ENCODE peak calls at places on chromosomes 13 and 19, in nine cellular contexts. One of them, this sample, is unnamed.

GRCh38 chr19:8567522-8568172 is 9.6 kb downstream of the MYO1F start:
- DNase-seq in lower leg skin: no peak
- DNase-seq in RWPE2: no peak
- DNase-seq in transverse colon: peak; percentile 24
- DNase-seq in Caco-2: no peak
- DNase-seq in brain microvascular endothelial cell: no peak
- DNase-seq in fibroblast of pulmonary artery: no peak
- DNase-seq in tibial artery: no peak
- DNase-seq in CD8-positive, alpha-beta T cell: no peak
- DNase-seq in this sample: no peak

GRCh38 chr13:99500839-99501134 is 485 bp upstream of the TM9SF2 start:
- DNase-seq in lower leg skin: no peak
- DNase-seq in RWPE2: no peak
- DNase-seq in transverse colon: no peak
- DNase-seq in Caco-2: no peak
- DNase-seq in brain microvascular endothelial cell: no peak
- DNase-seq in fibroblast of pulmonary artery: no peak
- DNase-seq in tibial artery: no peak
- DNase-seq in CD8-positive, alpha-beta T cell: no peak
- DNase-seq in this sample: no peak

GRCh38 chr13:57128909-57129308 is 11.8 kb upstream of the PRR20A start:
- DNase-seq in lower leg skin: no peak
- DNase-seq in RWPE2: no peak
- DNase-seq in transverse colon: no peak
- DNase-seq in Caco-2: no peak
- DNase-seq in brain microvascular endothelial cell: no peak
- DNase-seq in fibroblast of pulmonary artery: no peak
- DNase-seq in tibial artery: no peak
- DNase-seq in CD8-positive, alpha-beta T cell: no peak
- DNase-seq in this sample: peak; percentile 1

GRCh38 chr19:5683177-5683886 is 2.5 kb downstream of the HSD11B1L start:
- DNase-seq in lower leg skin: no peak
- DNase-seq in RWPE2: no peak
- DNase-seq in transverse colon: no peak
- DNase-seq in Caco-2: no peak
- DNase-seq in brain microvascular endothelial cell: no peak
- DNase-seq in fibroblast of pulmonary artery: no peak
- DNase-seq in tibial artery: no peak
- DNase-seq in CD8-positive, alpha-beta T cell: no peak
- DNase-seq in this sample: no peak

GRCh38 chr13:113981201-113981605 is 7.3 kb upstream of the C13orf46 start:
- DNase-seq in lower leg skin: peak; percentile 94
- DNase-seq in RWPE2: peak; percentile 83
- DNase-seq in transverse colon: peak; percentile 93
- DNase-seq in Caco-2: peak; percentile 31
- DNase-seq in brain microvascular endothelial cell: no peak
- DNase-seq in fibroblast of pulmonary artery: no peak
- DNase-seq in tibial artery: peak; percentile 70
- DNase-seq in CD8-positive, alpha-beta T cell: no peak
- DNase-seq in this sample: no peak

GRCh38 chr13:71485913-71486312 is 381.1 kb downstream of the DACH1 start:
- DNase-seq in lower leg skin: no peak
- DNase-seq in RWPE2: no peak
- DNase-seq in transverse colon: no peak
- DNase-seq in Caco-2: no peak
- DNase-seq in brain microvascular endothelial cell: no peak
- DNase-seq in fibroblast of pulmonary artery: no peak
- DNase-seq in tibial artery: no peak
- DNase-seq in CD8-positive, alpha-beta T cell: no peak
- DNase-seq in this sample: no peak

GRCh38 chr19:2341987-2342386 is 13.5 kb downstream of the SPPL2B start:
- DNase-seq in lower leg skin: no peak
- DNase-seq in RWPE2: no peak
- DNase-seq in transverse colon: no peak
- DNase-seq in Caco-2: peak; percentile 88
- DNase-seq in brain microvascular endothelial cell: no peak
- DNase-seq in fibroblast of pulmonary artery: no peak
- DNase-seq in tibial artery: no peak
- DNase-seq in CD8-positive, alpha-beta T cell: no peak
- DNase-seq in this sample: no peak

GRCh38 chr19:16185925-16186234 is 670 bp downstream of the FAM32A start:
- DNase-seq in lower leg skin: no peak
- DNase-seq in RWPE2: no peak
- DNase-seq in transverse colon: no peak
- DNase-seq in Caco-2: peak; percentile 57
- DNase-seq in brain microvascular endothelial cell: peak; percentile 19
- DNase-seq in fibroblast of pulmonary artery: no peak
- DNase-seq in tibial artery: no peak
- DNase-seq in CD8-positive, alpha-beta T cell: no peak
- DNase-seq in this sample: peak; percentile 10

GRCh38 chr13:38582133-38582532 is 104.7 kb upstream of the FREM2 start:
- DNase-seq in lower leg skin: no peak
- DNase-seq in RWPE2: no peak
- DNase-seq in transverse colon: no peak
- DNase-seq in Caco-2: no peak
- DNase-seq in brain microvascular endothelial cell: peak; percentile 26
- DNase-seq in fibroblast of pulmonary artery: peak; percentile 57
- DNase-seq in tibial artery: no peak
- DNase-seq in CD8-positive, alpha-beta T cell: no peak
- DNase-seq in this sample: peak; percentile 19

GRCh38 chr19:55459551-55459949 is 1.9 kb downstream of the ISOC2 start:
- DNase-seq in lower leg skin: no peak
- DNase-seq in RWPE2: no peak
- DNase-seq in transverse colon: no peak
- DNase-seq in Caco-2: no peak
- DNase-seq in brain microvascular endothelial cell: no peak
- DNase-seq in fibroblast of pulmonary artery: no peak
- DNase-seq in tibial artery: no peak
- DNase-seq in CD8-positive, alpha-beta T cell: no peak
- DNase-seq in this sample: no peak

GRCh38 chr13:79404985-79405384 is 1.1 kb downstream of the RBM26 start:
- DNase-seq in lower leg skin: no peak
- DNase-seq in RWPE2: no peak
- DNase-seq in transverse colon: no peak
- DNase-seq in Caco-2: no peak
- DNase-seq in brain microvascular endothelial cell: no peak
- DNase-seq in fibroblast of pulmonary artery: no peak
- DNase-seq in tibial artery: no peak
- DNase-seq in CD8-positive, alpha-beta T cell: no peak
- DNase-seq in this sample: no peak

GRCh38 chr19:16365300-16365996 is 40.8 kb downstream of the KLF2 start:
- DNase-seq in lower leg skin: no peak
- DNase-seq in RWPE2: no peak
- DNase-seq in transverse colon: no peak
- DNase-seq in Caco-2: no peak
- DNase-seq in brain microvascular endothelial cell: no peak
- DNase-seq in fibroblast of pulmonary artery: no peak
- DNase-seq in tibial artery: no peak
- DNase-seq in CD8-positive, alpha-beta T cell: no peak
- DNase-seq in this sample: no peak

GRCh38 chr13:108483981-108484380 is 145.4 kb upstream of the MYO16 start:
- DNase-seq in lower leg skin: no peak
- DNase-seq in RWPE2: no peak
- DNase-seq in transverse colon: no peak
- DNase-seq in Caco-2: no peak
- DNase-seq in brain microvascular endothelial cell: no peak
- DNase-seq in fibroblast of pulmonary artery: no peak
- DNase-seq in tibial artery: no peak
- DNase-seq in CD8-positive, alpha-beta T cell: no peak
- DNase-seq in this sample: no peak

GRCh38 chr13:90686438-90686837 is 661.0 kb upstream of the MIR17HG start:
- DNase-seq in lower leg skin: no peak
- DNase-seq in RWPE2: no peak
- DNase-seq in transverse colon: no peak
- DNase-seq in Caco-2: no peak
- DNase-seq in brain microvascular endothelial cell: peak; percentile 68
- DNase-seq in fibroblast of pulmonary artery: peak; percentile 95
- DNase-seq in tibial artery: no peak
- DNase-seq in CD8-positive, alpha-beta T cell: no peak
- DNase-seq in this sample: no peak

GRCh38 chr19:42279902-42280760 is 11.1 kb downstream of the CIC start:
- DNase-seq in lower leg skin: peak; percentile 99
- DNase-seq in RWPE2: peak; percentile 96
- DNase-seq in transverse colon: peak; percentile 89
- DNase-seq in Caco-2: peak; percentile 94
- DNase-seq in brain microvascular endothelial cell: peak; percentile 82
- DNase-seq in fibroblast of pulmonary artery: peak; percentile 93
- DNase-seq in tibial artery: peak; percentile 96
- DNase-seq in CD8-positive, alpha-beta T cell: peak; percentile 74
- DNase-seq in this sample: peak; percentile 92

GRCh38 chr13:96982672-96983071 is 11.6 kb downstream of the OXGR1 start:
- DNase-seq in lower leg skin: no peak
- DNase-seq in RWPE2: no peak
- DNase-seq in transverse colon: no peak
- DNase-seq in Caco-2: no peak
- DNase-seq in brain microvascular endothelial cell: peak; percentile 6
- DNase-seq in fibroblast of pulmonary artery: peak; percentile 93
- DNase-seq in tibial artery: no peak
- DNase-seq in CD8-positive, alpha-beta T cell: no peak
- DNase-seq in this sample: peak; percentile 28

GRCh38 chr19:57192064-57192395 is 730 bp downstream of the ZNF264 start:
- DNase-seq in lower leg skin: no peak
- DNase-seq in RWPE2: no peak
- DNase-seq in transverse colon: no peak
- DNase-seq in Caco-2: no peak
- DNase-seq in brain microvascular endothelial cell: peak; percentile 11
- DNase-seq in fibroblast of pulmonary artery: no peak
- DNase-seq in tibial artery: no peak
- DNase-seq in CD8-positive, alpha-beta T cell: no peak
- DNase-seq in this sample: no peak
- H3K4me3 ChIP-seq in lower leg skin: peak overlapping the region; percentile 87
- H3K4me3 ChIP-seq in RWPE2: peak overlapping the region; percentile 91
- H3K4me3 ChIP-seq in transverse colon: peak overlapping the region; percentile 96
- H3K4me3 ChIP-seq in Caco-2: peak overlapping the region; percentile 96
- H3K4me3 ChIP-seq in brain microvascular endothelial cell: peak overlapping the region; percentile 88
- H3K4me3 ChIP-seq in fibroblast of pulmonary artery: peak overlapping the region; percentile 93
- H3K4me3 ChIP-seq in tibial artery: peak overlapping the region; percentile 99
- H3K4me3 ChIP-seq in CD8-positive, alpha-beta T cell: peak overlapping the region; percentile 84
- H3K4me3 ChIP-seq in this sample: peak overlapping the region; percentile 90

GRCh38 chr19:21430674-21431073 is 33.7 kb downstream of the ZNF493 start:
- DNase-seq in lower leg skin: no peak
- DNase-seq in RWPE2: no peak
- DNase-seq in transverse colon: no peak
- DNase-seq in Caco-2: no peak
- DNase-seq in brain microvascular endothelial cell: no peak
- DNase-seq in fibroblast of pulmonary artery: no peak
- DNase-seq in tibial artery: no peak
- DNase-seq in CD8-positive, alpha-beta T cell: no peak
- DNase-seq in this sample: no peak

GRCh38 chr19:21434516-21434915 is 37.6 kb downstream of the ZNF493 start:
- DNase-seq in lower leg skin: no peak
- DNase-seq in RWPE2: no peak
- DNase-seq in transverse colon: no peak
- DNase-seq in Caco-2: no peak
- DNase-seq in brain microvascular endothelial cell: no peak
- DNase-seq in fibroblast of pulmonary artery: no peak
- DNase-seq in tibial artery: no peak
- DNase-seq in CD8-positive, alpha-beta T cell: no peak
- DNase-seq in this sample: no peak

GRCh38 chr19:21434967-21435544 is 38.1 kb downstream of the ZNF493 start:
- DNase-seq in lower leg skin: no peak
- DNase-seq in RWPE2: no peak
- DNase-seq in transverse colon: no peak
- DNase-seq in Caco-2: no peak
- DNase-seq in brain microvascular endothelial cell: no peak
- DNase-seq in fibroblast of pulmonary artery: no peak
- DNase-seq in tibial artery: no peak
- DNase-seq in CD8-positive, alpha-beta T cell: no peak
- DNase-seq in this sample: no peak

GRCh38 chr19:21432590-21432989 is 35.7 kb downstream of the ZNF493 start:
- DNase-seq in lower leg skin: no peak
- DNase-seq in RWPE2: no peak
- DNase-seq in transverse colon: no peak
- DNase-seq in Caco-2: no peak
- DNase-seq in brain microvascular endothelial cell: no peak
- DNase-seq in fibroblast of pulmonary artery: no peak
- DNase-seq in tibial artery: no peak
- DNase-seq in CD8-positive, alpha-beta T cell: no peak
- DNase-seq in this sample: no peak
- H3K4me3 ChIP-seq in lower leg skin: no peak overlapping the region
- H3K4me3 ChIP-seq in RWPE2: no peak overlapping the region
- H3K4me3 ChIP-seq in transverse colon: no peak overlapping the region
- H3K4me3 ChIP-seq in Caco-2: no peak overlapping the region
- H3K4me3 ChIP-seq in brain microvascular endothelial cell: no peak overlapping the region
- H3K4me3 ChIP-seq in fibroblast of pulmonary artery: no peak overlapping the region
- H3K4me3 ChIP-seq in tibial artery: no peak overlapping the region
- H3K4me3 ChIP-seq in CD8-positive, alpha-beta T cell: no peak overlapping the region
- H3K4me3 ChIP-seq in this sample: no peak overlapping the region

DNA sequence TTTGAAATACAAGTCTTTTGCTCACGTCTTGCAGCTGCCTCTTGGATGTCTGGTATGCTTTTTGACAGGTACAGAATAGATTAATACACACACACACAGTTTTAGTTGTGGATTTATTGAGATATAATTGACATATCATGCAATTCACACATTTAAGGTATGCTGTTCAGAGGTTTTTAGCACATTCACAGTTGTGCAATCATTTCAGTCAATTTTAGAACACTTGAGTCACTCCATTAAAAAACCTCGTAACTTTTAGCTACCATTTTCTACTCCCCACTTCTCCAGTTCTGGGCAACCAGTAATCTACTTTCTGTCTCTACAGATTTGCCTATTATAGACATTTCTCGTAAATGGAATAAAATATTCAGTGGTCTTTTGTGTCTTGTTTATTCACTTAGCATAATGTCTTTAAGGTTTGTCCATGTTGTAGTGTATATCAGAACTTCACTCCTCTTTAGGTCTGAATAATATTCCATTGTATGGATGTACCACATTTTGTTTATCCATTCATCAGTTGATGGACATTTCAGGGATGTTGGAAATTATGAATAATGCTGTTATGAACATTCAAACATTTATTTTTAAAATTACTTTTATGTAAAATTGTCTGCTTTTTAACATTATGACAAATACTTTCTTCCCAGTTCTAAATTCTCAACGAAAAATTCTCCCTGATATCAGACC is 2.5 kb upstream of the ZMYM2 start:
- DNase-seq in lower leg skin: no peak
- DNase-seq in RWPE2: no peak
- DNase-seq in transverse colon: no peak
- DNase-seq in Caco-2: no peak
- DNase-seq in brain microvascular endothelial cell: no peak
- DNase-seq in fibroblast of pulmonary artery: no peak
- DNase-seq in tibial artery: no peak
- DNase-seq in CD8-positive, alpha-beta T cell: no peak
- DNase-seq in this sample: no peak
- H3K4me3 ChIP-seq in lower leg skin: no peak overlapping the region
- H3K4me3 ChIP-seq in RWPE2: no peak overlapping the region
- H3K4me3 ChIP-seq in transverse colon: no peak overlapping the region
- H3K4me3 ChIP-seq in Caco-2: no peak overlapping the region
- H3K4me3 ChIP-seq in brain microvascular endothelial cell: no peak overlapping the region
- H3K4me3 ChIP-seq in fibroblast of pulmonary artery: no peak overlapping the region
- H3K4me3 ChIP-seq in tibial artery: no peak overlapping the region
- H3K4me3 ChIP-seq in CD8-positive, alpha-beta T cell: no peak overlapping the region
- H3K4me3 ChIP-seq in this sample: no peak overlapping the region

DNA sequence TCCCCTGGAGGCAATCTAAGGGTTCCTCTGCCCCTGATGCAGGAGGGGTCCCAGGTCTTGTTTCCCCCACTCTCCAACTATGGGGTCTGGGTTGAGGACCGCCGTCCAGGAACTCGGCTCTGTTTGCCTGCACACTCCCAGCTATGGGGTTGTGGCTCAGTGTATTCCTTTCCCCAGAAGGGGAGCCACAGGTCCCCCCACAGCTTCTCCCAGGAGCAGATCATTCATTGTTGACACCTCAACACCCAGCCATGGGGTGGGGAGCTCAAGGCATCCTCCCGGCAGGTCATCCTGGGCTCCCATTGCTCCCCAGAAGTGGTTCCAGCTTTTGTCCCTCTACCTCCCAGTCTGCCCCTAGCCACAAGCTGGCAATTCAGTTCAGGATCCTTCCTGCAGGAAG is 975 bp downstream of the ZNF358 start:
- DNase-seq in lower leg skin: no peak
- DNase-seq in RWPE2: no peak
- DNase-seq in transverse colon: no peak
- DNase-seq in Caco-2: no peak
- DNase-seq in brain microvascular endothelial cell: no peak
- DNase-seq in fibroblast of pulmonary artery: no peak
- DNase-seq in tibial artery: no peak
- DNase-seq in CD8-positive, alpha-beta T cell: no peak
- DNase-seq in this sample: no peak
- H3K4me3 ChIP-seq in lower leg skin: no peak overlapping the region
- H3K4me3 ChIP-seq in RWPE2: peak overlapping the region; percentile 42
- H3K4me3 ChIP-seq in transverse colon: peak overlapping the region; percentile 89
- H3K4me3 ChIP-seq in Caco-2: peak overlapping the region; percentile 75
- H3K4me3 ChIP-seq in brain microvascular endothelial cell: peak overlapping the region; percentile 70
- H3K4me3 ChIP-seq in fibroblast of pulmonary artery: peak overlapping the region; percentile 79
- H3K4me3 ChIP-seq in tibial artery: peak overlapping the region; percentile 91
- H3K4me3 ChIP-seq in CD8-positive, alpha-beta T cell: peak overlapping the region; percentile 35
- H3K4me3 ChIP-seq in this sample: no peak overlapping the region